ENCODE peak calls at places on chromosomes 3 and 15, in seven cellular contexts. Z is tibial artery; W is cardiac muscle cell; B is GM23248; Y is right atrium auricular region; G is CD4-positive, alpha-beta memory T cell; P is hepatocyte. E is an unnamed sample.

GRCh38 chr15:20341901-20342605 is 199.5 kb downstream of the GOLGA6L6 start:
- DNase-seq in B (no peak), P (peak; percentile 91), Y (peak; percentile 79), Z (peak; percentile 88), G (peak; percentile 36), W (peak; percentile 30), E (no peak)

GRCh38 chr15:77464129-77464865 is 43.6 kb downstream of the HMG20A start:
- DNase-seq in Y (no peak), Z (no peak), B (peak; percentile 58), P (peak; percentile 6), G (no peak), W (no peak), E (no peak)

GRCh38 chr15:62821384-62822131 is 221.0 kb upstream of the TPM1 start:
- DNase-seq in B (no peak), Z (no peak), P (peak; percentile 56), W (no peak), Y (no peak), G (no peak), E (no peak)

GRCh38 chr3:81743096-81744025 is 18.1 kb downstream of the GBE1 start:
- DNase-seq in Z (no peak), W (no peak), B (peak; percentile 96), P (peak; percentile 21), G (no peak), Y (no peak), E (peak; percentile 18)

GRCh38 chr3:195873971-195874370 is 34.4 kb downstream of the TNK2 start:
- DNase-seq in G (no peak), Y (no peak), W (no peak), B (peak; percentile 7), P (no peak), Z (no peak), E (no peak)

GRCh38 chr3:179898024-179898423 is 138.7 kb downstream of the PEX5L start:
- DNase-seq in Z (no peak), B (peak; percentile 42), W (peak; percentile 62), G (peak; percentile 8), P (peak; percentile 65), Y (no peak), E (no peak)

GRCh38 chr3:133472242-133472641 is 72.4 kb downstream of the BFSP2 start:
- DNase-seq in W (peak; percentile 58), Z (no peak), Y (no peak), G (no peak), P (no peak), B (no peak), E (no peak)

GRCh38 chr3:60053518-60054265 is 1003.9 kb upstream of the CFAP20DC start:
- DNase-seq in P (no peak), B (peak; percentile 82), Z (no peak), W (no peak), G (no peak), Y (no peak), E (no peak)

GRCh38 chr3:49554639-49555265 is 475 bp downstream of the BSN start:
- DNase-seq in B (no peak), G (no peak), P (peak; percentile 85), Z (no peak), W (peak; percentile 83), Y (no peak), E (no peak)

GRCh38 chr15:89463113-89463512 is 33.3 kb downstream of the RHCG start:
- DNase-seq in B (no peak), W (no peak), Z (no peak), P (no peak), G (no peak), Y (no peak), E (no peak)

GRCh38 chr3:42651248-42652091 is 2.0 kb upstream of the ZBTB47 start:
- DNase-seq in B (peak; percentile 92), P (no peak), G (no peak), W (no peak), Y (no peak), Z (peak; percentile 70), E (no peak)

GRCh38 chr15:75030023-75030413 is 6.6 kb downstream of the PPCDC start:
- DNase-seq in Y (peak; percentile 75), Z (peak; percentile 92), G (no peak), P (no peak), W (no peak), B (peak; percentile 63), E (peak; percentile 42)
- H3K4me3 ChIP-seq in Y (no peak overlapping the region), Z (peak overlapping the region; percentile 14), G (no peak overlapping the region), P (no peak overlapping the region), W (no peak overlapping the region), B (no peak overlapping the region), E (peak overlapping the region; percentile 64)

GRCh38 chr3:170361711-170362110 is 4.2 kb downstream of the SKIL start:
- DNase-seq in B (no peak), G (no peak), Z (no peak), Y (no peak), W (no peak), P (no peak), E (no peak)

GRCh38 chr3:170363471-170363994 is 6.0 kb downstream of the SKIL start:
- DNase-seq in G (no peak), W (no peak), B (no peak), Z (no peak), P (no peak), Y (no peak), E (no peak)

GRCh38 chr3:170360476-170360875 is 3.0 kb downstream of the SKIL start:
- DNase-seq in W (no peak), Y (no peak), G (no peak), P (no peak), B (no peak), Z (no peak), E (no peak)

GRCh38 chr3:170359178-170359704 is 1.7 kb downstream of the SKIL start:
- DNase-seq in G (no peak), Y (no peak), W (no peak), B (no peak), P (no peak), Z (no peak), E (no peak)

GRCh38 chr3:170360916-170361315 is 3.4 kb downstream of the SKIL start:
- DNase-seq in P (no peak), Z (no peak), G (no peak), Y (no peak), B (no peak), W (no peak), E (no peak)
- H3K4me1 ChIP-seq in P (peaks cover 17% of the 10 kb centered on the region), Z (no peaks in the 10 kb centered on the region), G (peaks cover 48% of the 10 kb centered on the region), Y (peaks cover 36% of the 10 kb centered on the region), B (peaks cover 55% of the 10 kb centered on the region), W (peaks cover 12% of the 10 kb centered on the region), E (peaks cover 53% of the 10 kb centered on the region)

GRCh38 chr15:39587910-39588530 is 7.1 kb downstream of the THBS1 start:
- DNase-seq in B (peak; percentile 64), P (no peak), Z (no peak), G (no peak), Y (no peak), W (no peak), E (no peak)

GRCh38 chr15:39588531-39589192 is 7.8 kb downstream of the THBS1 start:
- DNase-seq in P (no peak), Z (no peak), W (no peak), B (peak; percentile 43), G (no peak), Y (no peak), E (no peak)

GRCh38 chr15:39589815-39590644 is 9.2 kb downstream of the THBS1 start:
- DNase-seq in G (no peak), B (peak; percentile 33), W (no peak), Y (no peak), P (no peak), Z (no peak), E (no peak)

GRCh38 chr15:39587291-39587909 is 6.5 kb downstream of the THBS1 start:
- DNase-seq in Z (no peak), W (no peak), Y (no peak), B (peak; percentile 52), P (no peak), G (no peak), E (no peak)

GRCh38 chr15:39589193-39589814 is 8.4 kb downstream of the THBS1 start:
- DNase-seq in Y (no peak), B (peak; percentile 39), W (no peak), Z (no peak), P (no peak), G (no peak), E (no peak)
- H3K4me3 ChIP-seq in Y (no peak overlapping the region), B (peak overlapping the region; percentile 74), W (no peak overlapping the region), Z (no peak overlapping the region), P (no peak overlapping the region), G (no peak overlapping the region), E (no peak overlapping the region)

GRCh38 chr3:185781759-185782158 is 43.1 kb downstream of the IGF2BP2 start:
- DNase-seq in B (peak; percentile 71), P (no peak), W (no peak), G (no peak), Y (no peak), Z (no peak), E (no peak)

GRCh38 chr3:185784317-185784716 is 40.5 kb downstream of the IGF2BP2 start:
- DNase-seq in P (no peak), G (no peak), Z (no peak), B (no peak), W (no peak), Y (no peak), E (no peak)

GRCh38 chr3:185778069-185778468 is 46.8 kb downstream of the IGF2BP2 start:
- DNase-seq in W (no peak), B (no peak), Z (no peak), Y (no peak), G (no peak), P (no peak), E (no peak)

GRCh38 chr3:185778821-185779220 is 46.0 kb downstream of the IGF2BP2 start:
- DNase-seq in Z (no peak), P (no peak), W (no peak), G (no peak), Y (no peak), B (no peak), E (no peak)

GRCh38 chr3:185779461-185779860 is 45.4 kb downstream of the IGF2BP2 start:
- DNase-seq in G (no peak), B (no peak), P (no peak), W (no peak), Z (no peak), Y (no peak), E (no peak)
- H3K4me1 ChIP-seq in G (no peaks in the 10 kb centered on the region), B (peaks cover 35% of the 10 kb centered on the region), P (peaks cover 25% of the 10 kb centered on the region), W (peaks cover 32% of the 10 kb centered on the region), Z (no peaks in the 10 kb centered on the region), Y (peaks cover 7% of the 10 kb centered on the region), E (no peaks in the 10 kb centered on the region)

GRCh38 chr15:98751767-98752166 is 103.4 kb downstream of the IGF1R start:
- DNase-seq in Z (no peak), B (no peak), P (no peak), G (no peak), Y (no peak), W (no peak), E (no peak)

GRCh38 chr15:98755781-98756180 is 107.4 kb downstream of the IGF1R start:
- DNase-seq in B (peak; percentile 31), Z (no peak), Y (no peak), W (no peak), P (no peak), G (no peak), E (no peak)

GRCh38 chr15:98753726-98754125 is 105.4 kb downstream of the IGF1R start:
- DNase-seq in Y (no peak), B (peak; percentile 28), P (no peak), W (no peak), Z (no peak), G (no peak), E (no peak)

GRCh38 chr15:98755138-98755537 is 106.8 kb downstream of the IGF1R start:
- DNase-seq in Y (no peak), B (peak; percentile 53), Z (no peak), W (no peak), P (no peak), G (no peak), E (no peak)

GRCh38 chr15:98754283-98755022 is 106.1 kb downstream of the IGF1R start:
- DNase-seq in B (peak; percentile 59), Z (no peak), W (no peak), G (no peak), Y (no peak), P (no peak), E (no peak)
- H3K4me3 ChIP-seq in B (peak overlapping the region; percentile 72), Z (peak overlapping the region; percentile 29), W (no peak overlapping the region), G (no peak overlapping the region), Y (no peak overlapping the region), P (no peak overlapping the region), E (peak overlapping the region; percentile 69)